ENCODE peak calls at places on chromosomes 7 and 10, in seven cellular contexts. T, J, Q, O, A, N and D are unnamed samples.

GRCh38 chr10:5163487-5163886 is 21.5 kb downstream of the AKR1C8 start:
- DNase-seq in T (no peak), J (no peak), Q (no peak), O (no peak), A (no peak), N (no peak), D (no peak)

GRCh38 chr7:133936074-133936473 is 191.1 kb upstream of the LRGUK start:
- DNase-seq in T (no peak), J (no peak), Q (no peak), O (no peak), A (no peak), N (no peak), D (peak)

GRCh38 chr10:58513189-58514101 is 773 bp downstream of the BICC1 start:
- DNase-seq in T (peak), J (no peak), Q (peak), O (no peak), A (peak), N (peak), D (peak)

GRCh38 chr10:8174762-8175161 is 120.3 kb downstream of the GATA3 start:
- DNase-seq in T (no peak), J (no peak), Q (no peak), O (no peak), A (no peak), N (no peak), D (no peak)

GRCh38 chr10:132971448-132972148 is 29.2 kb upstream of the CFAP46 start:
- DNase-seq in T (no peak), J (no peak), Q (no peak), O (no peak), A (no peak), N (no peak), D (no peak)

GRCh38 chr7:104299323-104299722 is 29.1 kb upstream of the LHFPL3 start:
- DNase-seq in T (no peak), J (no peak), Q (no peak), O (no peak), A (no peak), N (no peak), D (no peak)

GRCh38 chr10:110007171-110007700 is 548 bp upstream of the ADD3 start:
- DNase-seq in T (no peak), J (no peak), Q (no peak), O (no peak), A (no peak), N (no peak), D (no peak)

GRCh38 chr10:13924020-13924725 is 337.4 kb downstream of the PRPF18 start:
- DNase-seq in T (no peak), J (no peak), Q (no peak), O (no peak), A (no peak), N (no peak), D (peak)

GRCh38 chr7:118974836-118975235 is 750.3 kb downstream of the ANKRD7 start:
- DNase-seq in T (no peak), J (no peak), Q (no peak), O (no peak), A (no peak), N (no peak), D (no peak)

GRCh38 chr7:360454-361100 is 70.6 kb downstream of the FOXL3 start:
- DNase-seq in T (no peak), J (no peak), Q (peak), O (no peak), A (no peak), N (no peak), D (no peak)

GRCh38 chr7:46448478-46448877 is 527.4 kb upstream of the IGFBP3 start:
- DNase-seq in T (no peak), J (no peak), Q (no peak), O (no peak), A (no peak), N (no peak), D (no peak)

GRCh38 chr10:58757352-58758071 is 244.8 kb downstream of the BICC1 start:
- DNase-seq in T (no peak), J (no peak), Q (no peak), O (no peak), A (no peak), N (no peak), D (no peak)

GRCh38 chr7:121873795-121874194 is 834 bp downstream of the PTPRZ1 start:
- DNase-seq in T (no peak), J (no peak), Q (no peak), O (no peak), A (no peak), N (no peak), D (no peak)

GRCh38 chr7:44959433-44959951 is 19.3 kb downstream of the MYO1G start:
- DNase-seq in T (no peak), J (no peak), Q (no peak), O (peak), A (no peak), N (no peak), D (peak)

GRCh38 chr10:128173383-128173782 is 47.2 kb upstream of the MKI67 start:
- DNase-seq in T (no peak), J (no peak), Q (no peak), O (no peak), A (no peak), N (no peak), D (no peak)

GRCh38 chr10:30092151-30092790 is 32.9 kb upstream of the JCAD start:
- DNase-seq in T (no peak), J (no peak), Q (no peak), O (no peak), A (no peak), N (no peak), D (peak)

GRCh38 chr10:2953495-2953894 is 113.9 kb upstream of the PFKP start:
- DNase-seq in T (no peak), J (no peak), Q (no peak), O (no peak), A (no peak), N (no peak), D (no peak)